ENCODE peak calls at places on chromosomes 13 and 19, in four cellular contexts. E, B, M and U are unnamed samples.

GRCh38 chr19:15841875-15842569 is 26.6 kb upstream of the OR10H1 start:
- DNase-seq in B (no peak), E (no peak), M (no peak), U (no peak)

GRCh38 chr13:113508531-113509254 is 18.2 kb upstream of the DCUN1D2 start:
- DNase-seq in M (no peak), B (no peak), E (no peak), U (no peak)

GRCh38 chr19:4896372-4896771 is 6.3 kb downstream of the ARRDC5 start:
- DNase-seq in B (no peak), M (no peak), E (no peak), U (no peak)

GRCh38 chr13:71661921-71662320 is 205.1 kb downstream of the DACH1 start:
- DNase-seq in B (no peak), M (no peak), E (no peak), U (no peak)

GRCh38 chr19:13262450-13262849 is 112.2 kb downstream of the IER2 start:
- DNase-seq in B (no peak), E (no peak), M (no peak), U (no peak)

GRCh38 chr19:51127032-51127431 is 2.3 kb downstream of the SIGLEC9 start:
- DNase-seq in E (no peak), B (no peak), M (no peak), U (no peak)

GRCh38 chr19:15810335-15810734 is 5.1 kb downstream of the OR10H1 start:
- DNase-seq in E (peak), M (no peak), B (peak), U (no peak)

GRCh38 chr13:25378528-25378927 is 6.8 kb downstream of the ATP8A2 start:
- DNase-seq in E (no peak), B (peak), M (no peak), U (peak)

GRCh38 chr13:29487466-29488454 is 107.7 kb downstream of the SLC7A1 start:
- DNase-seq in M (no peak), B (no peak), E (peak), U (no peak)